ENCODE peak calls at places on chromosomes 13 and 19, in ten cellular contexts. O, K, F, T, B, V, G, H, Y and P are unnamed samples.

GRCh38 chr19:11164879-11165406 is 9.4 kb upstream of the SPC24 start:
- DNase-seq in O (peak; percentile 65), K (peak; percentile 98), F (no peak), T (no peak), B (no peak), V (no peak), G (no peak), H (peak; percentile 89), Y (no peak), P (no peak)

GRCh38 chr19:37007587-37008220 is 70.5 kb upstream of the ZNF420 start:
- DNase-seq in O (peak; percentile 27), K (peak; percentile 70), F (peak; percentile 93), T (no peak), B (peak; percentile 45), V (peak; percentile 52), G (no peak), H (no peak), Y (peak; percentile 81), P (peak; percentile 19)

GRCh38 chr19:52554216-52554971 is 15.7 kb upstream of the ZNF701 start:
- DNase-seq in O (no peak), K (no peak), F (no peak), T (no peak), B (no peak), V (no peak), G (no peak), H (no peak), Y (no peak), P (no peak)

GRCh38 chr19:15234525-15235130 is 2.4 kb upstream of the EPHX3 start:
- DNase-seq in O (no peak), K (no peak), F (no peak), T (no peak), B (no peak), V (no peak), G (no peak), H (no peak), Y (no peak), P (no peak)

GRCh38 chr19:611506-611869 is 21.8 kb downstream of the HCN2 start:
- DNase-seq in O (no peak), K (no peak), F (no peak), T (no peak), B (no peak), V (no peak), G (no peak), H (no peak), Y (no peak), P (no peak)

GRCh38 chr19:6216996-6217751 is 62.6 kb downstream of the MLLT1 start:
- DNase-seq in O (no peak), K (peak; percentile 66), F (peak; percentile 72), T (no peak), B (no peak), V (peak; percentile 78), G (no peak), H (no peak), Y (peak; percentile 71), P (peak; percentile 89)

GRCh38 chr19:45632468-45633196 is 6.6 kb downstream of the EML2 start:
- DNase-seq in O (peak; percentile 79), K (peak; percentile 70), F (peak; percentile 92), T (no peak), B (peak; percentile 71), V (peak; percentile 98), G (no peak), H (peak; percentile 84), Y (no peak), P (peak; percentile 93)

GRCh38 chr13:110411316-110412105 is 104.4 kb downstream of the COL4A2 start:
- DNase-seq in O (no peak), K (no peak), F (no peak), T (no peak), B (no peak), V (no peak), G (no peak), H (no peak), Y (no peak), P (no peak)

GRCh38 chr13:74077847-74078246 is 56.4 kb downstream of the KLF12 start:
- DNase-seq in O (no peak), K (no peak), F (no peak), T (no peak), B (no peak), V (no peak), G (no peak), H (no peak), Y (no peak), P (no peak)
- H3K4me1 ChIP-seq in O (peaks cover 44% of the 10 kb centered on the region), K (peaks cover 22% of the 10 kb centered on the region), F (no peaks in the 10 kb centered on the region), T (peaks cover 3% of the 10 kb centered on the region), B (no peaks in the 10 kb centered on the region), V (no peaks in the 10 kb centered on the region), G (peaks cover 25% of the 10 kb centered on the region), H (peaks cover 10% of the 10 kb centered on the region), Y (peaks cover 3% of the 10 kb centered on the region), P (peaks cover 4% of the 10 kb centered on the region)

GRCh38 chr13:50636007-50636704 is 207.3 kb downstream of the DLEU7 start:
- DNase-seq in O (no peak), K (no peak), F (no peak), T (no peak), B (no peak), V (peak; percentile 8), G (no peak), H (no peak), Y (no peak), P (peak; percentile 93)

GRCh38 chr13:50634339-50634738 is 209.2 kb downstream of the DLEU7 start:
- DNase-seq in O (no peak), K (no peak), F (no peak), T (no peak), B (no peak), V (no peak), G (no peak), H (no peak), Y (no peak), P (no peak)

GRCh38 chr13:50631041-50631440 is 212.5 kb downstream of the DLEU7 start:
- DNase-seq in O (no peak), K (no peak), F (no peak), T (no peak), B (no peak), V (no peak), G (no peak), H (no peak), Y (no peak), P (no peak)

DNA sequence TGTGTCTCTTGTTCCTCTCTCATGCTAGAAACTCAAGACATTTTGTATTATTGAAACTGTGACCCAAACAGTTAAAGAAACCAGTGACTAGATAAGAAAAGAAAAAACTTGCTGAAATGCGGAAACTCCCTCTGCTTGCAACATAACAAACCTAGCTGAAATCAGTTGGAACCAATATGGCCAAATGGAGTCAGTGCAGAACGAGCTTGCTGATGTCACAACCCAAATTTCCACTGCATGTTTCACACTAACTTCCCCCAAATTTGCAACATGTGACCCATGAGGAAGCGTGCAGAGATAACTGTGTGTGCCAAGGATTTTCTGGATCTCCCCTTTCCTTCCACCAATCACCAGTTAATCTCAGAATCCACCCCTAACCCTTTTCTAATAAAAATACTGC is 208.0 kb downstream of the DLEU7 start:
- DNase-seq in O (no peak), K (peak; percentile 69), F (no peak), T (no peak), B (peak; percentile 20), V (no peak), G (no peak), H (peak; percentile 66), Y (no peak), P (no peak)
- TF ChIP-seq POLR2AphosphoS5 in O (peak; percentile 19), K (no peak), F (peak; percentile 71), T (no peak), B (peak; percentile 57), V (no peak), G (no peak), H (no peak), Y (peak; percentile 71), P (no peak)

GRCh38 chr19:3357362-3357730 is 9.0 kb upstream of the NFIC start:
- DNase-seq in O (no peak), K (no peak), F (no peak), T (no peak), B (no peak), V (no peak), G (no peak), H (no peak), Y (no peak), P (no peak)

GRCh38 chr19:3358919-3359849 is 7.2 kb upstream of the NFIC start:
- DNase-seq in O (peak; percentile 78), K (peak; percentile 88), F (peak; percentile 95), T (no peak), B (no peak), V (peak; percentile 96), G (no peak), H (no peak), Y (peak; percentile 93), P (peak; percentile 33)

GRCh38 chr19:3357731-3358391 is 8.5 kb upstream of the NFIC start:
- DNase-seq in O (no peak), K (peak; percentile 81), F (no peak), T (no peak), B (no peak), V (peak; percentile 56), G (no peak), H (no peak), Y (peak; percentile 70), P (peak; percentile 72)

GRCh38 chr19:3359850-3360493 is 6.4 kb upstream of the NFIC start:
- DNase-seq in O (no peak), K (no peak), F (peak; percentile 91), T (no peak), B (no peak), V (peak; percentile 81), G (no peak), H (no peak), Y (peak; percentile 84), P (peak; percentile 54)

DNA sequence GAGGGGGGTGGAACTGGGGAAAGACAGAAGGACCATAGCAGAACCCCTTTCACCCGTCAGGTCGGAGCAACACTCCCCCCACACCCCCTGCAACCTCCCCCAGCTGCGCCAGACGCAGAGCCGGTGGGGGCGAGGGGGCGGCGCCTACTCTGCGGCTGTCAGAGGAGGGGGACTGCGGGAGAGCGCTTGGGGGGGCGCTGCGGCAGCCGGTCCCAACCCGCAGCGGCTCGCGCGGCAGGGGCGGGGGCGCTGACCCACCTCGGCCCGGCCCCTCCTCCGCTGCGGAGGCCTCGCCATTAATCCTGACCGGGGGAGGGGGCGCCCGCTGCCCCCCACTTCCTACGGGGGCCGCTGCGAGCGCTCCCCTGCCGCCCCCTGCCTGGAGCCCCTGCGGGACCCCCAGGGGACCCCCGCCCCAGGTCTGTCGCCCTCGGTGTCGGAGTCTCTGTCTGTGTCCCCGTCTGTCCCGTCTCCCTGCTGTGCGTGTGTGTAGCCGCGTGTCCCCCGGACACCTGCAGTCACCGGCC is 7.9 kb upstream of the NFIC start:
- DNase-seq in O (no peak), K (peak; percentile 68), F (peak; percentile 87), T (no peak), B (no peak), V (peak; percentile 69), G (no peak), H (no peak), Y (peak; percentile 78), P (no peak)
- H3K27ac ChIP-seq in O (peak overlapping the region; percentile 81), K (peak overlapping the region; percentile 100), F (peak overlapping the region; percentile 84), T (peak overlapping the region; percentile 69), B (peak overlapping the region; percentile 99), V (peak overlapping the region; percentile 70), G (no peak overlapping the region), H (peak overlapping the region; percentile 99), Y (peak overlapping the region; percentile 67), P (no peak overlapping the region)

DNA sequence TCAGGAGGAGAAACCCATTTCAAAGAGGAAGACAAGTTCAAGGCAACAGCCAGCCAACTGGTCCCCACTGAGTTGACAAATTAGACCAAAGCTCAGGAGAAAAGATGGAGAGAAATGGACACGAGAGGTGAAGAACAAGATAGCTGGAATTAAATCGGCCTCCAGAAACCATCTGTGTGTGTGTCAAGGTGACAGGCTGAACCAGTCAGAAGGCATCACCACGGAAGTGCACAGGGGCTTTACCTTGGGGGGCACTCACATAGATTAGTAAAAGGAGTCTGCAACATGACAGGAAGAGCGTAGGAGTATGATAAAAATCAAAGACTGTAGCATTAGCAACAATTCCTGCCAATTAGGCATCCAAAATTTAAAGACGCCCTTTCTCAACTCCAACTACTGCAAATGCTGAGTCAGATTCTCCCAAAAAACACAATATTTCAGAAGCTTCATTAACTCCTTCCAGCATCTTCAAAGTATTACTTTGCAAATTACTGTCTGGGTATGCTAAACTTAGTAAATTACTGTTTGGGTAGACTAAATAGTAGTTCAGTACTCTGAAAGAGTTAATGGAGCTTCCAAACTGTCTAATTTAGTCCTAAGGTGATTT is 66.2 kb downstream of the FOXO1 start:
- DNase-seq in O (no peak), K (no peak), F (no peak), T (no peak), B (no peak), V (no peak), G (no peak), H (no peak), Y (no peak), P (no peak)
- H3K4me1 ChIP-seq in O (peaks cover 69% of the 10 kb centered on the region), K (peaks cover 44% of the 10 kb centered on the region), F (peaks cover 35% of the 10 kb centered on the region), T (no peaks in the 10 kb centered on the region), B (peaks cover 6% of the 10 kb centered on the region), V (no peaks in the 10 kb centered on the region), G (peaks cover 53% of the 10 kb centered on the region), H (peaks cover 39% of the 10 kb centered on the region), Y (peaks cover 72% of the 10 kb centered on the region), P (peaks cover 71% of the 10 kb centered on the region)